ENCODE peak calls at places on chromosome 2, in nine cellular contexts. One of them, this sample, is unnamed.

GRCh38 chr2:171046056-171046560 is 114.6 kb downstream of the TLK1 start:
- DNase-seq in activated CD4-positive, alpha-beta T cell treated with anti-CD3 and anti-CD28 coated beads, Interleukin-2, amount 50 U/mL, for 24 hours: no peak
- DNase-seq in CD4-positive, alpha-beta T cell: no peak
- DNase-seq in occipital lobe: no peak
- DNase-seq in thyroid gland: no peak
- DNase-seq in gastrocnemius medialis: no peak
- DNase-seq in fibroblast of pulmonary artery: no peak
- DNase-seq in stimulated activated CD8-positive, alpha-beta memory T cell treated with anti-CD3 and anti-CD28 coated beads, Interleukin-12 subunit alpha, Interleukin-12 subunit beta, amount 100 ng/mL, for 1 hour: no peak
- DNase-seq in HL-60: no peak
- DNase-seq in this sample: no peak

GRCh38 chr2:234628953-234629352 is 132.1 kb upstream of the ARL4C start:
- DNase-seq in fibroblast of pulmonary artery: no peak
- DNase-seq in thyroid gland: no peak
- DNase-seq in HL-60: no peak
- DNase-seq in CD4-positive, alpha-beta T cell: no peak
- DNase-seq in stimulated activated CD8-positive, alpha-beta memory T cell treated with anti-CD3 and anti-CD28 coated beads, Interleukin-12 subunit alpha, Interleukin-12 subunit beta, amount 100 ng/mL, for 1 hour: no peak
- DNase-seq in gastrocnemius medialis: no peak
- DNase-seq in activated CD4-positive, alpha-beta T cell treated with anti-CD3 and anti-CD28 coated beads, Interleukin-2, amount 50 U/mL, for 24 hours: no peak
- DNase-seq in occipital lobe: no peak
- DNase-seq in this sample: peak

GRCh38 chr2:178109813-178110212 is 2.4 kb upstream of the RBM45 start:
- DNase-seq in stimulated activated CD8-positive, alpha-beta memory T cell treated with anti-CD3 and anti-CD28 coated beads, Interleukin-12 subunit alpha, Interleukin-12 subunit beta, amount 100 ng/mL, for 1 hour: no peak
- DNase-seq in HL-60: no peak
- DNase-seq in CD4-positive, alpha-beta T cell: no peak
- DNase-seq in fibroblast of pulmonary artery: peak
- DNase-seq in gastrocnemius medialis: no peak
- DNase-seq in thyroid gland: no peak
- DNase-seq in occipital lobe: no peak
- DNase-seq in activated CD4-positive, alpha-beta T cell treated with anti-CD3 and anti-CD28 coated beads, Interleukin-2, amount 50 U/mL, for 24 hours: no peak
- DNase-seq in this sample: peak

GRCh38 chr2:142825861-142826260 is 51.6 kb upstream of the KYNU start:
- DNase-seq in stimulated activated CD8-positive, alpha-beta memory T cell treated with anti-CD3 and anti-CD28 coated beads, Interleukin-12 subunit alpha, Interleukin-12 subunit beta, amount 100 ng/mL, for 1 hour: no peak
- DNase-seq in HL-60: no peak
- DNase-seq in fibroblast of pulmonary artery: peak
- DNase-seq in CD4-positive, alpha-beta T cell: no peak
- DNase-seq in thyroid gland: no peak
- DNase-seq in occipital lobe: no peak
- DNase-seq in activated CD4-positive, alpha-beta T cell treated with anti-CD3 and anti-CD28 coated beads, Interleukin-2, amount 50 U/mL, for 24 hours: no peak
- DNase-seq in gastrocnemius medialis: no peak
- DNase-seq in this sample: peak

GRCh38 chr2:223058952-223059716 is 7.1 kb downstream of the KCNE4 start:
- DNase-seq in occipital lobe: no peak
- DNase-seq in activated CD4-positive, alpha-beta T cell treated with anti-CD3 and anti-CD28 coated beads, Interleukin-2, amount 50 U/mL, for 24 hours: no peak
- DNase-seq in HL-60: no peak
- DNase-seq in fibroblast of pulmonary artery: no peak
- DNase-seq in stimulated activated CD8-positive, alpha-beta memory T cell treated with anti-CD3 and anti-CD28 coated beads, Interleukin-12 subunit alpha, Interleukin-12 subunit beta, amount 100 ng/mL, for 1 hour: no peak
- DNase-seq in gastrocnemius medialis: no peak
- DNase-seq in CD4-positive, alpha-beta T cell: no peak
- DNase-seq in thyroid gland: no peak
- DNase-seq in this sample: no peak

GRCh38 chr2:54176577-54176976 is 61.2 kb downstream of the ACYP2 start:
- DNase-seq in thyroid gland: peak
- DNase-seq in CD4-positive, alpha-beta T cell: no peak
- DNase-seq in occipital lobe: no peak
- DNase-seq in stimulated activated CD8-positive, alpha-beta memory T cell treated with anti-CD3 and anti-CD28 coated beads, Interleukin-12 subunit alpha, Interleukin-12 subunit beta, amount 100 ng/mL, for 1 hour: no peak
- DNase-seq in fibroblast of pulmonary artery: peak
- DNase-seq in activated CD4-positive, alpha-beta T cell treated with anti-CD3 and anti-CD28 coated beads, Interleukin-2, amount 50 U/mL, for 24 hours: no peak
- DNase-seq in gastrocnemius medialis: no peak
- DNase-seq in HL-60: no peak
- DNase-seq in this sample: peak

GRCh38 chr2:23375448-23375847 is 9.5 kb upstream of the KLHL29 start:
- DNase-seq in gastrocnemius medialis: no peak
- DNase-seq in fibroblast of pulmonary artery: peak
- DNase-seq in HL-60: no peak
- DNase-seq in activated CD4-positive, alpha-beta T cell treated with anti-CD3 and anti-CD28 coated beads, Interleukin-2, amount 50 U/mL, for 24 hours: no peak
- DNase-seq in CD4-positive, alpha-beta T cell: no peak
- DNase-seq in thyroid gland: no peak
- DNase-seq in stimulated activated CD8-positive, alpha-beta memory T cell treated with anti-CD3 and anti-CD28 coated beads, Interleukin-12 subunit alpha, Interleukin-12 subunit beta, amount 100 ng/mL, for 1 hour: no peak
- DNase-seq in occipital lobe: no peak
- DNase-seq in this sample: no peak

GRCh38 chr2:216474925-216475670 is 23.5 kb upstream of the RPL37A start:
- DNase-seq in HL-60: peak
- DNase-seq in CD4-positive, alpha-beta T cell: no peak
- DNase-seq in fibroblast of pulmonary artery: no peak
- DNase-seq in thyroid gland: no peak
- DNase-seq in occipital lobe: no peak
- DNase-seq in stimulated activated CD8-positive, alpha-beta memory T cell treated with anti-CD3 and anti-CD28 coated beads, Interleukin-12 subunit alpha, Interleukin-12 subunit beta, amount 100 ng/mL, for 1 hour: no peak
- DNase-seq in gastrocnemius medialis: no peak
- DNase-seq in activated CD4-positive, alpha-beta T cell treated with anti-CD3 and anti-CD28 coated beads, Interleukin-2, amount 50 U/mL, for 24 hours: no peak
- DNase-seq in this sample: no peak

GRCh38 chr2:142918624-142919023 is 41.2 kb downstream of the KYNU start:
- DNase-seq in thyroid gland: no peak
- DNase-seq in fibroblast of pulmonary artery: no peak
- DNase-seq in occipital lobe: no peak
- DNase-seq in activated CD4-positive, alpha-beta T cell treated with anti-CD3 and anti-CD28 coated beads, Interleukin-2, amount 50 U/mL, for 24 hours: no peak
- DNase-seq in stimulated activated CD8-positive, alpha-beta memory T cell treated with anti-CD3 and anti-CD28 coated beads, Interleukin-12 subunit alpha, Interleukin-12 subunit beta, amount 100 ng/mL, for 1 hour: no peak
- DNase-seq in gastrocnemius medialis: no peak
- DNase-seq in HL-60: no peak
- DNase-seq in CD4-positive, alpha-beta T cell: no peak
- DNase-seq in this sample: no peak

GRCh38 chr2:177143444-177143843 is 69.2 kb upstream of the HNRNPA3 start:
- DNase-seq in thyroid gland: no peak
- DNase-seq in fibroblast of pulmonary artery: peak
- DNase-seq in activated CD4-positive, alpha-beta T cell treated with anti-CD3 and anti-CD28 coated beads, Interleukin-2, amount 50 U/mL, for 24 hours: no peak
- DNase-seq in stimulated activated CD8-positive, alpha-beta memory T cell treated with anti-CD3 and anti-CD28 coated beads, Interleukin-12 subunit alpha, Interleukin-12 subunit beta, amount 100 ng/mL, for 1 hour: no peak
- DNase-seq in occipital lobe: no peak
- DNase-seq in HL-60: no peak
- DNase-seq in gastrocnemius medialis: no peak
- DNase-seq in CD4-positive, alpha-beta T cell: no peak
- DNase-seq in this sample: peak

GRCh38 chr2:157480182-157480961 is 36.5 kb upstream of the CYTIP start:
- DNase-seq in activated CD4-positive, alpha-beta T cell treated with anti-CD3 and anti-CD28 coated beads, Interleukin-2, amount 50 U/mL, for 24 hours: peak
- DNase-seq in gastrocnemius medialis: peak
- DNase-seq in CD4-positive, alpha-beta T cell: no peak
- DNase-seq in HL-60: peak
- DNase-seq in occipital lobe: peak
- DNase-seq in stimulated activated CD8-positive, alpha-beta memory T cell treated with anti-CD3 and anti-CD28 coated beads, Interleukin-12 subunit alpha, Interleukin-12 subunit beta, amount 100 ng/mL, for 1 hour: no peak
- DNase-seq in fibroblast of pulmonary artery: peak
- DNase-seq in thyroid gland: no peak
- DNase-seq in this sample: no peak

GRCh38 chr2:218255441-218255840 is 5.4 kb upstream of the GPBAR1 start:
- DNase-seq in activated CD4-positive, alpha-beta T cell treated with anti-CD3 and anti-CD28 coated beads, Interleukin-2, amount 50 U/mL, for 24 hours: no peak
- DNase-seq in gastrocnemius medialis: no peak
- DNase-seq in CD4-positive, alpha-beta T cell: no peak
- DNase-seq in thyroid gland: no peak
- DNase-seq in occipital lobe: no peak
- DNase-seq in stimulated activated CD8-positive, alpha-beta memory T cell treated with anti-CD3 and anti-CD28 coated beads, Interleukin-12 subunit alpha, Interleukin-12 subunit beta, amount 100 ng/mL, for 1 hour: no peak
- DNase-seq in fibroblast of pulmonary artery: peak
- DNase-seq in HL-60: no peak
- DNase-seq in this sample: no peak

GRCh38 chr2:62919041-62919440 is 131.6 kb upstream of the OTX1 start:
- DNase-seq in occipital lobe: no peak
- DNase-seq in gastrocnemius medialis: no peak
- DNase-seq in CD4-positive, alpha-beta T cell: no peak
- DNase-seq in fibroblast of pulmonary artery: no peak
- DNase-seq in activated CD4-positive, alpha-beta T cell treated with anti-CD3 and anti-CD28 coated beads, Interleukin-2, amount 50 U/mL, for 24 hours: no peak
- DNase-seq in stimulated activated CD8-positive, alpha-beta memory T cell treated with anti-CD3 and anti-CD28 coated beads, Interleukin-12 subunit alpha, Interleukin-12 subunit beta, amount 100 ng/mL, for 1 hour: no peak
- DNase-seq in HL-60: peak
- DNase-seq in thyroid gland: no peak
- DNase-seq in this sample: no peak

GRCh38 chr2:240467659-240468299 is 32.3 kb downstream of the GPC1 start:
- DNase-seq in CD4-positive, alpha-beta T cell: no peak
- DNase-seq in thyroid gland: no peak
- DNase-seq in stimulated activated CD8-positive, alpha-beta memory T cell treated with anti-CD3 and anti-CD28 coated beads, Interleukin-12 subunit alpha, Interleukin-12 subunit beta, amount 100 ng/mL, for 1 hour: no peak
- DNase-seq in activated CD4-positive, alpha-beta T cell treated with anti-CD3 and anti-CD28 coated beads, Interleukin-2, amount 50 U/mL, for 24 hours: no peak
- DNase-seq in occipital lobe: no peak
- DNase-seq in HL-60: no peak
- DNase-seq in gastrocnemius medialis: peak
- DNase-seq in fibroblast of pulmonary artery: no peak
- DNase-seq in this sample: peak

GRCh38 chr2:158378926-158379325 is 77.6 kb downstream of the CCDC148 start:
- DNase-seq in activated CD4-positive, alpha-beta T cell treated with anti-CD3 and anti-CD28 coated beads, Interleukin-2, amount 50 U/mL, for 24 hours: no peak
- DNase-seq in stimulated activated CD8-positive, alpha-beta memory T cell treated with anti-CD3 and anti-CD28 coated beads, Interleukin-12 subunit alpha, Interleukin-12 subunit beta, amount 100 ng/mL, for 1 hour: no peak
- DNase-seq in HL-60: no peak
- DNase-seq in occipital lobe: no peak
- DNase-seq in thyroid gland: no peak
- DNase-seq in gastrocnemius medialis: no peak
- DNase-seq in fibroblast of pulmonary artery: no peak
- DNase-seq in CD4-positive, alpha-beta T cell: no peak
- DNase-seq in this sample: no peak

GRCh38 chr2:33848486-33848885 is 249.4 kb upstream of the FAM98A start:
- DNase-seq in gastrocnemius medialis: no peak
- DNase-seq in occipital lobe: no peak
- DNase-seq in activated CD4-positive, alpha-beta T cell treated with anti-CD3 and anti-CD28 coated beads, Interleukin-2, amount 50 U/mL, for 24 hours: no peak
- DNase-seq in thyroid gland: no peak
- DNase-seq in CD4-positive, alpha-beta T cell: no peak
- DNase-seq in fibroblast of pulmonary artery: no peak
- DNase-seq in stimulated activated CD8-positive, alpha-beta memory T cell treated with anti-CD3 and anti-CD28 coated beads, Interleukin-12 subunit alpha, Interleukin-12 subunit beta, amount 100 ng/mL, for 1 hour: no peak
- DNase-seq in HL-60: no peak
- DNase-seq in this sample: no peak

GRCh38 chr2:64767670-64768425 is 114.1 kb upstream of the SERTAD2 start:
- DNase-seq in occipital lobe: peak
- DNase-seq in gastrocnemius medialis: peak
- DNase-seq in thyroid gland: peak
- DNase-seq in stimulated activated CD8-positive, alpha-beta memory T cell treated with anti-CD3 and anti-CD28 coated beads, Interleukin-12 subunit alpha, Interleukin-12 subunit beta, amount 100 ng/mL, for 1 hour: peak
- DNase-seq in fibroblast of pulmonary artery: peak
- DNase-seq in CD4-positive, alpha-beta T cell: peak
- DNase-seq in activated CD4-positive, alpha-beta T cell treated with anti-CD3 and anti-CD28 coated beads, Interleukin-2, amount 50 U/mL, for 24 hours: peak
- DNase-seq in HL-60: peak
- DNase-seq in this sample: peak

GRCh38 chr2:149058936-149059335 is 20.4 kb downstream of the LYPD6B start:
- DNase-seq in CD4-positive, alpha-beta T cell: no peak
- DNase-seq in stimulated activated CD8-positive, alpha-beta memory T cell treated with anti-CD3 and anti-CD28 coated beads, Interleukin-12 subunit alpha, Interleukin-12 subunit beta, amount 100 ng/mL, for 1 hour: no peak
- DNase-seq in activated CD4-positive, alpha-beta T cell treated with anti-CD3 and anti-CD28 coated beads, Interleukin-2, amount 50 U/mL, for 24 hours: no peak
- DNase-seq in fibroblast of pulmonary artery: no peak
- DNase-seq in thyroid gland: no peak
- DNase-seq in HL-60: no peak
- DNase-seq in occipital lobe: no peak
- DNase-seq in gastrocnemius medialis: no peak
- DNase-seq in this sample: no peak

GRCh38 chr2:27306657-27307544 is 1.3 kb downstream of the UCN start:
- DNase-seq in HL-60: no peak
- DNase-seq in fibroblast of pulmonary artery: no peak
- DNase-seq in occipital lobe: no peak
- DNase-seq in activated CD4-positive, alpha-beta T cell treated with anti-CD3 and anti-CD28 coated beads, Interleukin-2, amount 50 U/mL, for 24 hours: no peak
- DNase-seq in gastrocnemius medialis: no peak
- DNase-seq in stimulated activated CD8-positive, alpha-beta memory T cell treated with anti-CD3 and anti-CD28 coated beads, Interleukin-12 subunit alpha, Interleukin-12 subunit beta, amount 100 ng/mL, for 1 hour: no peak
- DNase-seq in thyroid gland: no peak
- DNase-seq in CD4-positive, alpha-beta T cell: no peak
- DNase-seq in this sample: no peak

GRCh38 chr2:29314816-29315571 is 199.8 kb downstream of the CLIP4 start:
- DNase-seq in fibroblast of pulmonary artery: no peak
- DNase-seq in HL-60: peak
- DNase-seq in stimulated activated CD8-positive, alpha-beta memory T cell treated with anti-CD3 and anti-CD28 coated beads, Interleukin-12 subunit alpha, Interleukin-12 subunit beta, amount 100 ng/mL, for 1 hour: peak
- DNase-seq in CD4-positive, alpha-beta T cell: peak
- DNase-seq in thyroid gland: no peak
- DNase-seq in gastrocnemius medialis: no peak
- DNase-seq in activated CD4-positive, alpha-beta T cell treated with anti-CD3 and anti-CD28 coated beads, Interleukin-2, amount 50 U/mL, for 24 hours: peak
- DNase-seq in occipital lobe: peak
- DNase-seq in this sample: peak

GRCh38 chr2:19046986-19047780 is 311.2 kb downstream of the OSR1 start:
- DNase-seq in thyroid gland: no peak
- DNase-seq in occipital lobe: no peak
- DNase-seq in gastrocnemius medialis: peak
- DNase-seq in activated CD4-positive, alpha-beta T cell treated with anti-CD3 and anti-CD28 coated beads, Interleukin-2, amount 50 U/mL, for 24 hours: no peak
- DNase-seq in CD4-positive, alpha-beta T cell: no peak
- DNase-seq in fibroblast of pulmonary artery: peak
- DNase-seq in stimulated activated CD8-positive, alpha-beta memory T cell treated with anti-CD3 and anti-CD28 coated beads, Interleukin-12 subunit alpha, Interleukin-12 subunit beta, amount 100 ng/mL, for 1 hour: no peak
- DNase-seq in HL-60: no peak
- DNase-seq in this sample: no peak

GRCh38 chr2:238912916-238913875 is 65.3 kb downstream of the TWIST2 start:
- DNase-seq in occipital lobe: no peak
- DNase-seq in fibroblast of pulmonary artery: no peak
- DNase-seq in gastrocnemius medialis: no peak
- DNase-seq in CD4-positive, alpha-beta T cell: no peak
- DNase-seq in thyroid gland: no peak
- DNase-seq in HL-60: no peak
- DNase-seq in stimulated activated CD8-positive, alpha-beta memory T cell treated with anti-CD3 and anti-CD28 coated beads, Interleukin-12 subunit alpha, Interleukin-12 subunit beta, amount 100 ng/mL, for 1 hour: no peak
- DNase-seq in activated CD4-positive, alpha-beta T cell treated with anti-CD3 and anti-CD28 coated beads, Interleukin-2, amount 50 U/mL, for 24 hours: no peak
- DNase-seq in this sample: no peak

GRCh38 chr2:197708331-197708730 is 3.2 kb downstream of the MARS2 start:
- DNase-seq in fibroblast of pulmonary artery: peak
- DNase-seq in gastrocnemius medialis: no peak
- DNase-seq in stimulated activated CD8-positive, alpha-beta memory T cell treated with anti-CD3 and anti-CD28 coated beads, Interleukin-12 subunit alpha, Interleukin-12 subunit beta, amount 100 ng/mL, for 1 hour: no peak
- DNase-seq in activated CD4-positive, alpha-beta T cell treated with anti-CD3 and anti-CD28 coated beads, Interleukin-2, amount 50 U/mL, for 24 hours: no peak
- DNase-seq in occipital lobe: no peak
- DNase-seq in CD4-positive, alpha-beta T cell: no peak
- DNase-seq in HL-60: no peak
- DNase-seq in thyroid gland: no peak
- DNase-seq in this sample: peak

GRCh38 chr2:84022810-84023431 is 436.2 kb downstream of the SUCLG1 start:
- DNase-seq in CD4-positive, alpha-beta T cell: no peak
- DNase-seq in occipital lobe: no peak
- DNase-seq in activated CD4-positive, alpha-beta T cell treated with anti-CD3 and anti-CD28 coated beads, Interleukin-2, amount 50 U/mL, for 24 hours: peak
- DNase-seq in HL-60: peak
- DNase-seq in thyroid gland: peak
- DNase-seq in fibroblast of pulmonary artery: peak
- DNase-seq in gastrocnemius medialis: no peak
- DNase-seq in stimulated activated CD8-positive, alpha-beta memory T cell treated with anti-CD3 and anti-CD28 coated beads, Interleukin-12 subunit alpha, Interleukin-12 subunit beta, amount 100 ng/mL, for 1 hour: no peak
- DNase-seq in this sample: peak

GRCh38 chr2:209772316-209772715 is 684 bp downstream of the UNC80 start:
- DNase-seq in CD4-positive, alpha-beta T cell: no peak
- DNase-seq in occipital lobe: no peak
- DNase-seq in stimulated activated CD8-positive, alpha-beta memory T cell treated with anti-CD3 and anti-CD28 coated beads, Interleukin-12 subunit alpha, Interleukin-12 subunit beta, amount 100 ng/mL, for 1 hour: no peak
- DNase-seq in HL-60: no peak
- DNase-seq in gastrocnemius medialis: no peak
- DNase-seq in fibroblast of pulmonary artery: no peak
- DNase-seq in thyroid gland: no peak
- DNase-seq in activated CD4-positive, alpha-beta T cell treated with anti-CD3 and anti-CD28 coated beads, Interleukin-2, amount 50 U/mL, for 24 hours: no peak
- DNase-seq in this sample: no peak

GRCh38 chr2:51031004-51031791 is 734 bp downstream of the NRXN1 start:
- DNase-seq in HL-60: no peak
- DNase-seq in activated CD4-positive, alpha-beta T cell treated with anti-CD3 and anti-CD28 coated beads, Interleukin-2, amount 50 U/mL, for 24 hours: no peak
- DNase-seq in thyroid gland: no peak
- DNase-seq in fibroblast of pulmonary artery: no peak
- DNase-seq in gastrocnemius medialis: no peak
- DNase-seq in stimulated activated CD8-positive, alpha-beta memory T cell treated with anti-CD3 and anti-CD28 coated beads, Interleukin-12 subunit alpha, Interleukin-12 subunit beta, amount 100 ng/mL, for 1 hour: no peak
- DNase-seq in occipital lobe: no peak
- DNase-seq in CD4-positive, alpha-beta T cell: no peak
- DNase-seq in this sample: no peak

GRCh38 chr2:12884713-12885282 is 168.1 kb downstream of the TRIB2 start:
- DNase-seq in stimulated activated CD8-positive, alpha-beta memory T cell treated with anti-CD3 and anti-CD28 coated beads, Interleukin-12 subunit alpha, Interleukin-12 subunit beta, amount 100 ng/mL, for 1 hour: no peak
- DNase-seq in fibroblast of pulmonary artery: peak
- DNase-seq in HL-60: no peak
- DNase-seq in activated CD4-positive, alpha-beta T cell treated with anti-CD3 and anti-CD28 coated beads, Interleukin-2, amount 50 U/mL, for 24 hours: no peak
- DNase-seq in occipital lobe: no peak
- DNase-seq in thyroid gland: no peak
- DNase-seq in CD4-positive, alpha-beta T cell: no peak
- DNase-seq in gastrocnemius medialis: peak
- DNase-seq in this sample: peak

GRCh38 chr2:28164280-28164801 is 228.3 kb upstream of the FOSL2 start:
- DNase-seq in activated CD4-positive, alpha-beta T cell treated with anti-CD3 and anti-CD28 coated beads, Interleukin-2, amount 50 U/mL, for 24 hours: no peak
- DNase-seq in CD4-positive, alpha-beta T cell: no peak
- DNase-seq in fibroblast of pulmonary artery: peak
- DNase-seq in occipital lobe: no peak
- DNase-seq in gastrocnemius medialis: peak
- DNase-seq in HL-60: no peak
- DNase-seq in stimulated activated CD8-positive, alpha-beta memory T cell treated with anti-CD3 and anti-CD28 coated beads, Interleukin-12 subunit alpha, Interleukin-12 subunit beta, amount 100 ng/mL, for 1 hour: no peak
- DNase-seq in thyroid gland: no peak
- DNase-seq in this sample: no peak